ENCODE peak calls at places on chromosomes 4 and X, in six cellular contexts. M, F, Z, R, I and W are unnamed samples. For H3K27me3, the result is how much of the 10 kb centered on the place peaks cover.

GRCh38 chr4:61549356-61549755 is 349.2 kb downstream of the ADGRL3 start:
- DNase-seq in M (no peak), F (no peak), Z (no peak), R (no peak), I (no peak), W (no peak)

GRCh38 chrX:13699183-13699826 is 10.4 kb downstream of the RAB9A start:
- DNase-seq in M (no peak), F (peak), Z (no peak), R (no peak), I (no peak), W (peak)

GRCh38 chr4:31175242-31175910 is 455.2 kb downstream of the PCDH7 start:
- DNase-seq in M (no peak), F (no peak), Z (no peak), R (no peak), I (no peak), W (no peak)

GRCh38 chrX:95629737-95630136 is 1054.9 kb upstream of the DIAPH2 start:
- DNase-seq in M (no peak), F (no peak), Z (peak), R (no peak), I (no peak), W (peak)

GRCh38 chr4:82561745-82562552 is at the start of gene TMEM150C:
- DNase-seq in M (peak), F (peak), Z (peak), R (no peak), I (peak), W (no peak)

GRCh38 chr4:1239141-1239948 is 9.6 kb downstream of the CTBP1 start:
- DNase-seq in M (peak), F (no peak), Z (no peak), R (no peak), I (no peak), W (no peak)

GRCh38 chr4:134144337-134144736 is 57.3 kb downstream of the PABPC4L start:
- DNase-seq in M (no peak), F (no peak), Z (no peak), R (no peak), I (no peak), W (no peak)

GRCh38 chr4:13829457-13829856 is 201.9 kb upstream of the BOD1L1 start:
- DNase-seq in M (no peak), F (no peak), Z (no peak), R (no peak), I (no peak), W (no peak)

GRCh38 chr4:98421106-98421505 is 159.9 kb downstream of the RAP1GDS1 start:
- DNase-seq in M (no peak), F (no peak), Z (no peak), R (no peak), I (peak), W (no peak)

GRCh38 chr4:102869569-102870227 is 906 bp downstream of the CISD2 start:
- DNase-seq in M (no peak), F (peak), Z (no peak), R (no peak), I (no peak), W (peak)

GRCh38 chrX:16712116-16712824 is at the start of gene CTPS2:
- DNase-seq in M (peak), F (peak), Z (peak), R (peak), I (peak), W (peak)

GRCh38 chr4:159593651-159594050 is 490.8 kb downstream of the RAPGEF2 start:
- DNase-seq in M (no peak), F (no peak), Z (no peak), R (no peak), I (no peak), W (no peak)

GRCh38 chr4:69517674-69518073 is 22.0 kb upstream of the UGT2B4 start:
- DNase-seq in M (no peak), F (no peak), Z (no peak), R (no peak), I (no peak), W (no peak)

GRCh38 chrX:19956923-19957322 is 33.9 kb downstream of the BCLAF3 start:
- DNase-seq in M (no peak), F (no peak), Z (no peak), R (no peak), I (peak), W (no peak)

GRCh38 chr4:54189140-54189539 is 40.0 kb upstream of the PDGFRA start:
- DNase-seq in M (no peak), F (no peak), Z (no peak), R (no peak), I (peak), W (no peak)

GRCh38 chrX:131441033-131441432 is 102.8 kb upstream of the OR13H1 start:
- DNase-seq in M (no peak), F (no peak), Z (no peak), R (no peak), I (no peak), W (no peak)

GRCh38 chr4:78360466-78360865 is 191.1 kb upstream of the ANXA3 start:
- DNase-seq in M (peak), F (no peak), Z (no peak), R (no peak), I (no peak), W (no peak)

GRCh38 chr4:1105067-1105466 is 8.3 kb downstream of the RNF212 start:
- DNase-seq in M (peak), F (no peak), Z (no peak), R (no peak), I (no peak), W (no peak)

GRCh38 chr4:82138376-82138775 is 235.4 kb downstream of the HNRNPD start:
- DNase-seq in M (no peak), F (no peak), Z (no peak), R (no peak), I (no peak), W (no peak)

GRCh38 chr4:43242611-43243010 is 350.1 kb downstream of the GRXCR1 start:
- DNase-seq in M (no peak), F (no peak), Z (no peak), R (no peak), I (peak), W (no peak)

GRCh38 chrX:16653424-16653823 is 3.5 kb downstream of the S100G start:
- DNase-seq in M (no peak), F (peak), Z (no peak), R (no peak), I (no peak), W (no peak)

GRCh38 chrX:144715356-144715755 is 531.9 kb upstream of the SPANXN1 start:
- DNase-seq in M (no peak), F (no peak), Z (no peak), R (no peak), I (no peak), W (no peak)

GRCh38 chrX:144717682-144718081 is 529.6 kb upstream of the SPANXN1 start:
- DNase-seq in M (no peak), F (no peak), Z (no peak), R (no peak), I (no peak), W (no peak)

GRCh38 chrX:144716187-144716586 is 531.1 kb upstream of the SPANXN1 start:
- DNase-seq in M (no peak), F (no peak), Z (no peak), R (no peak), I (no peak), W (no peak)
- H3K27me3 ChIP-seq in M (under half), F (under half), Z (under half), R (under half), I (under half), W (under half)

GRCh38 chr4:8615366-8615765 is 22.8 kb downstream of the CPZ start:
- DNase-seq in M (no peak), F (no peak), Z (no peak), R (no peak), I (no peak), W (no peak)

GRCh38 chr4:8614365-8615193 is 22.0 kb downstream of the CPZ start:
- DNase-seq in M (no peak), F (no peak), Z (no peak), R (no peak), I (no peak), W (no peak)

GRCh38 chr4:8610858-8611610 is 18.5 kb downstream of the CPZ start:
- DNase-seq in M (no peak), F (no peak), Z (no peak), R (no peak), I (no peak), W (no peak)

GRCh38 chr4:8613421-8614364 is 21.1 kb downstream of the CPZ start:
- DNase-seq in M (no peak), F (no peak), Z (no peak), R (no peak), I (no peak), W (no peak)

DNA sequence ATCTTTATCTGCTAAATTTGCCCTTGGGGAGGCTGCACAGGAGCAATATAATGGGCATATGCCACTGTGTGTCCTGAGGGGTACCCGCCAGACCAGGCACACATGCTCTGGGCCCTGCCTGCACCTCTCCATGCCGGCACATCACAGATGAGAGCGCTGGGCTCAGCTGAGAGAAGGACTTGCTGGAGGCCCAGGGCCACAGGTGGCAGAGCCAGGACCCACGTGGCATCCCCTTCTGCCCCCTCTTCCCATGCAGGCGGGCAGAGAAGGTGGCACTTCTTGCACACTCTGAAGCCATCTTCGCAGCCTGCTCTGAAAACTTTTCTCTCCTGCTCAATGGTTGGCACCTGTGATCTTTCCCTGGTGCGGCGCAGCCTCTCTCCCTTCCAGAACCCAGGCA is 20.1 kb downstream of the CPZ start:
- DNase-seq in M (no peak), F (no peak), Z (no peak), R (no peak), I (no peak), W (no peak)
- H3K27me3 ChIP-seq in M (under half), F (under half), Z (under half), R (under half), I (under half), W (under half)

DNA sequence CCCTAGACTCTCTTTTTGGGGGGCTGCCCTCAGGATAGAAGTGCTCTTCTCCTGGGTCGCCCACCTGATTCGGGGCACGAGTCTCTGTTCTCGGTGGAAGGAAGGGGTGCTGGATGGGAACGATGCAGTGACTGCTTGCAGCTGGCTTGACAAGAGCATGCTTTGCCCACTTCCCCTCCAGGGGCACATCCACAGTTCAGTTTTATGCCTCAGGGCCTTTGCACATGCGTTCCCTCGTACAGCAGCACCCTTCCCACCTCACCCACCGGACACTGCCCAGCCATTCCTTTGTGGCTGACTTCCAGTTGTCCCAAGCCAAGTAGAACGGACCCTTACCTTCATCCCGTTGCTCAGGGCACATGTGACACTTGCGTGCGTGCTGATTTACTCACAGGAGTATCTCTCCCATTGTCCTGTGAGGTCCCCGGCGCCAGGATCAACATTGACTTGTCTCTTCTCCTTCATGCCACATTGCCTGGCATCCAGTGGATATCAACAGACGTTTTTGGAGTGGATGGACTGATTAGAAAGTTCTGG is 60.0 kb downstream of the C4orf50 start:
- DNase-seq in M (no peak), F (no peak), Z (no peak), R (no peak), I (no peak), W (no peak)
- H3K27me3 ChIP-seq in M (under half), F (under half), Z (under half), R (under half), I (under half), W (under half)

GRCh38 chr4:76898949-76899640 is 1.2 kb upstream of the SOWAHB start:
- DNase-seq in M (no peak), F (no peak), Z (no peak), R (no peak), I (no peak), W (no peak)

GRCh38 chr4:76897522-76898384 is at the start of gene SOWAHB:
- DNase-seq in M (peak), F (peak), Z (peak), R (no peak), I (no peak), W (no peak)

GRCh38 chr4:76896048-76896447 is 1.9 kb downstream of the SOWAHB start:
- DNase-seq in M (no peak), F (no peak), Z (no peak), R (no peak), I (no peak), W (no peak)

GRCh38 chr4:76896731-76897521 is 1.0 kb downstream of the SOWAHB start:
- DNase-seq in M (peak), F (peak), Z (peak), R (no peak), I (peak), W (no peak)

GRCh38 chr4:76898385-76898692 is 395 bp upstream of the SOWAHB start:
- DNase-seq in M (no peak), F (no peak), Z (no peak), R (no peak), I (no peak), W (no peak)
- H3K27me3 ChIP-seq in M (half or more), F (under half), Z (under half), R (under half), I (half or more), W (under half)

GRCh38 chrX:69317721-69318120 is 152.5 kb upstream of the PJA1 start:
- DNase-seq in M (peak), F (peak), Z (no peak), R (no peak), I (no peak), W (no peak)
- H3K27me3 ChIP-seq in M (under half), F (under half), Z (under half), R (under half), I (under half), W (under half)

DNA sequence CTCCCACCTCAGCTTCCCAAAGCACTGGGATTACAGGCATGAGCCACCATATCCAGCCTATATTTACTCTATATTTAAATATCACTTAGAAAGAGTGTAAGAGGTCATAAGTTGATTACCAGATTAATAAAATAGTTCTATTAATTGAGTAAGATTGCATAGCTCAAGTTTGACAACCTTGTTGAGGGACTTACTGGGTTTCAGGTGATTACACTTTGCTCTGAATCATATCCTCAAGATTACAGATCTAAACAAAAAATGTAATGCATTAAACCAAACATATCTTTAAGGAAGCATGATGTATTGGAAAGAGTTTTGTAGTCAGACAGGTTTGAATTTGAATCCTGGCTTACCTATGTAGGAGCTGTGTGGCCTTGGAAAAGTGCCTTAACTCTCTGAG is 47.9 kb upstream of the IL13RA2 start:
- DNase-seq in M (no peak), F (no peak), Z (no peak), R (no peak), I (no peak), W (no peak)
- H3K27me3 ChIP-seq in M (under half), F (under half), Z (under half), R (under half), I (under half), W (under half)

GRCh38 chrX:68831405-68832100 is 2.7 kb downstream of the EFNB1 start:
- DNase-seq in M (peak), F (no peak), Z (no peak), R (no peak), I (no peak), W (no peak)

GRCh38 chrX:68828740-68829593 is at the start of gene EFNB1:
- DNase-seq in M (peak), F (peak), Z (peak), R (peak), I (peak), W (peak)

GRCh38 chrX:68830486-68831404 is 1.9 kb downstream of the EFNB1 start:
- DNase-seq in M (peak), F (peak), Z (no peak), R (no peak), I (no peak), W (no peak)

GRCh38 chrX:68827848-68828562 is 816 bp upstream of the EFNB1 start:
- DNase-seq in M (peak), F (peak), Z (peak), R (peak), I (peak), W (peak)

GRCh38 chrX:68829594-68830485 is 1.0 kb downstream of the EFNB1 start:
- DNase-seq in M (peak), F (peak), Z (no peak), R (no peak), I (peak), W (no peak)
- H3K27me3 ChIP-seq in M (half or more), F (under half), Z (under half), R (under half), I (under half), W (under half)

GRCh38 chr4:7291372-7292135 is 99.2 kb downstream of the SORCS2 start:
- DNase-seq in M (no peak), F (no peak), Z (no peak), R (no peak), I (peak), W (no peak)
- H3K27me3 ChIP-seq in M (under half), F (under half), Z (under half), R (under half), I (under half), W (under half)

GRCh38 chr4:16757080-16757521 is 141.3 kb downstream of the LDB2 start:
- DNase-seq in M (no peak), F (no peak), Z (no peak), R (no peak), I (peak), W (no peak)
- H3K27me3 ChIP-seq in M (under half), F (under half), Z (under half), R (under half), I (under half), W (under half)